ENCODE peak calls at places on chromosomes 5 and 9, in seven cellular contexts. One of them, this sample, is unnamed.
A peak's percentile ranks its signal among the peaks of the same experiment; 100 is the strongest.

GRCh38 chr9:131275332-131276106 is 791 bp downstream of the FAM78A start:
- DNase-seq in endothelial cell of umbilical vein: peak; percentile 59
- DNase-seq in IMR-90: no peak
- DNase-seq in PC-3: no peak
- DNase-seq in naive thymus-derived CD4-positive, alpha-beta T cell: no peak
- DNase-seq in aorta: no peak
- DNase-seq in ovary: no peak
- DNase-seq in this sample: no peak

GRCh38 chr5:131684051-131684450 is 49.0 kb upstream of the RAPGEF6 start:
- DNase-seq in endothelial cell of umbilical vein: no peak
- DNase-seq in IMR-90: peak; percentile 7
- DNase-seq in PC-3: no peak
- DNase-seq in naive thymus-derived CD4-positive, alpha-beta T cell: no peak
- DNase-seq in aorta: no peak
- DNase-seq in ovary: no peak
- DNase-seq in this sample: no peak

GRCh38 chr9:21711504-21711903 is 90.9 kb upstream of the MTAP start:
- DNase-seq in endothelial cell of umbilical vein: no peak
- DNase-seq in IMR-90: peak; percentile 54
- DNase-seq in PC-3: no peak
- DNase-seq in naive thymus-derived CD4-positive, alpha-beta T cell: no peak
- DNase-seq in aorta: no peak
- DNase-seq in ovary: no peak
- DNase-seq in this sample: no peak

GRCh38 chr5:168292783-168293696 is 1.6 kb downstream of the WWC1 start:
- DNase-seq in endothelial cell of umbilical vein: no peak
- DNase-seq in IMR-90: no peak
- DNase-seq in PC-3: no peak
- DNase-seq in naive thymus-derived CD4-positive, alpha-beta T cell: no peak
- DNase-seq in aorta: no peak
- DNase-seq in ovary: no peak
- DNase-seq in this sample: no peak

GRCh38 chr9:69548676-69549075 is 123.5 kb downstream of the APBA1 start:
- DNase-seq in endothelial cell of umbilical vein: no peak
- DNase-seq in IMR-90: no peak
- DNase-seq in PC-3: no peak
- DNase-seq in naive thymus-derived CD4-positive, alpha-beta T cell: no peak
- DNase-seq in aorta: no peak
- DNase-seq in ovary: no peak
- DNase-seq in this sample: no peak

GRCh38 chr5:39164529-39165402 is 54.6 kb downstream of the FYB1 start:
- DNase-seq in endothelial cell of umbilical vein: no peak
- DNase-seq in IMR-90: peak; percentile 19
- DNase-seq in PC-3: peak; percentile 78
- DNase-seq in naive thymus-derived CD4-positive, alpha-beta T cell: no peak
- DNase-seq in aorta: no peak
- DNase-seq in ovary: no peak
- DNase-seq in this sample: no peak

GRCh38 chr5:116442095-116442534 is 132.5 kb downstream of the SEMA6A start:
- DNase-seq in endothelial cell of umbilical vein: no peak
- DNase-seq in IMR-90: peak; percentile 7
- DNase-seq in PC-3: peak; percentile 80
- DNase-seq in naive thymus-derived CD4-positive, alpha-beta T cell: no peak
- DNase-seq in aorta: no peak
- DNase-seq in ovary: no peak
- DNase-seq in this sample: no peak

GRCh38 chr9:88436379-88436778 is 48.1 kb downstream of the SPIN1 start:
- DNase-seq in endothelial cell of umbilical vein: no peak
- DNase-seq in IMR-90: no peak
- DNase-seq in PC-3: no peak
- DNase-seq in naive thymus-derived CD4-positive, alpha-beta T cell: no peak
- DNase-seq in aorta: no peak
- DNase-seq in ovary: no peak
- DNase-seq in this sample: no peak

GRCh38 chr9:33049680-33050361 is 24.7 kb downstream of the DNAJA1 start:
- DNase-seq in endothelial cell of umbilical vein: no peak
- DNase-seq in IMR-90: no peak
- DNase-seq in PC-3: no peak
- DNase-seq in naive thymus-derived CD4-positive, alpha-beta T cell: no peak
- DNase-seq in aorta: no peak
- DNase-seq in ovary: no peak
- DNase-seq in this sample: no peak

GRCh38 chr5:91742504-91742903 is 359.4 kb upstream of the ARRDC3 start:
- DNase-seq in endothelial cell of umbilical vein: no peak
- DNase-seq in IMR-90: no peak
- DNase-seq in PC-3: no peak
- DNase-seq in naive thymus-derived CD4-positive, alpha-beta T cell: no peak
- DNase-seq in aorta: no peak
- DNase-seq in ovary: no peak
- DNase-seq in this sample: no peak

GRCh38 chr9:74775401-74775800 is 112.3 kb downstream of the TRPM6 start:
- DNase-seq in endothelial cell of umbilical vein: no peak
- DNase-seq in IMR-90: no peak
- DNase-seq in PC-3: no peak
- DNase-seq in naive thymus-derived CD4-positive, alpha-beta T cell: no peak
- DNase-seq in aorta: no peak
- DNase-seq in ovary: no peak
- DNase-seq in this sample: no peak
- H3K9me3 ChIP-seq in endothelial cell of umbilical vein: no peaks in the 10 kb centered on the region
- H3K9me3 ChIP-seq in IMR-90: no peaks in the 10 kb centered on the region
- H3K9me3 ChIP-seq in PC-3: no peaks in the 10 kb centered on the region
- H3K9me3 ChIP-seq in naive thymus-derived CD4-positive, alpha-beta T cell: no peaks in the 10 kb centered on the region
- H3K9me3 ChIP-seq in aorta: no peaks in the 10 kb centered on the region
- H3K9me3 ChIP-seq in ovary: no peaks in the 10 kb centered on the region
- H3K9me3 ChIP-seq in this sample: no peaks in the 10 kb centered on the region

DNA sequence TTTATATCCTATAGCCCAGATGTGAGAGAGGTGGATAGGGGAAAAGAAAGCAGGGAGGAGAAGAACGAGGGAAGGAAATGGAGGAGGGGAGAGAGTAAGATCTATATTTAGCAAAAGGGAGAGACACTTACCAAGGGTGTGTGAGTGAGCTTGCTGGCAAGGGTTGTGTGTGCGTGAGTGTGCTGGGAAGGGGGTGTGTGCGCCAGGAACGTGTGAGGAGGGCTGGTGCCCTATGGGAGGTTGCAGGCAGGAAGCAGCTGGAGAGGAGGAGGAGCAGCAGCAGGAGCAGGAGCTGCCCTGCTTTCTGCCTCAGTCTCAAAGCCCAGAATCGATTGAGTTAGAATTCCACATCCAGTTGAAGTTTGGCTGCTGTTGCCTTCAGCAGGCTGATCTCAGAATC is 148.3 kb upstream of the RUSC2 start:
- DNase-seq in endothelial cell of umbilical vein: peak; percentile 94
- DNase-seq in IMR-90: peak; percentile 85
- DNase-seq in PC-3: no peak
- DNase-seq in naive thymus-derived CD4-positive, alpha-beta T cell: no peak
- DNase-seq in aorta: peak; percentile 88
- DNase-seq in ovary: peak; percentile 51
- DNase-seq in this sample: peak; percentile 59
- H3K4me3 ChIP-seq in endothelial cell of umbilical vein: no peak overlapping the region
- H3K4me3 ChIP-seq in IMR-90: no peak overlapping the region
- H3K4me3 ChIP-seq in PC-3: no peak overlapping the region
- H3K4me3 ChIP-seq in naive thymus-derived CD4-positive, alpha-beta T cell: no peak overlapping the region
- H3K4me3 ChIP-seq in aorta: no peak overlapping the region
- H3K4me3 ChIP-seq in ovary: no peak overlapping the region
- H3K4me3 ChIP-seq in this sample: peak overlapping the region; percentile 34

DNA sequence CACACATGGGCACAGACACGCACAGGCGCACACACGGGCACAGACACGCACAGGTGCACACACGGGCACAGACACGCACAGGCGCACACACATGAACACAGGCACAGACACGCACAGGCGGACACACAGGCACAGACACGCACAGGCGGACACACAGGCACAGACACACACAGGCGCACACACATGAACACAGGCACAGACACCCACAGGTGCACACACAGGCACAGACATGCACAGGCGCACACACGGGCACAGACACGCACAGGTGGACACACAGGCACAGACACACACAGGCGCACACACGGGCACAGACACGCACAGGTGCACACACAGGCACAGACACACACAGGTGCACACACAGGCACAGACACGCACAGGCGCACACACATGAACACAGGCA is 312.8 kb upstream of the IRX1 start:
- DNase-seq in endothelial cell of umbilical vein: no peak
- DNase-seq in IMR-90: no peak
- DNase-seq in PC-3: no peak
- DNase-seq in naive thymus-derived CD4-positive, alpha-beta T cell: no peak
- DNase-seq in aorta: no peak
- DNase-seq in ovary: no peak
- DNase-seq in this sample: no peak
- H3K9me3 ChIP-seq in endothelial cell of umbilical vein: no peaks in the 10 kb centered on the region
- H3K9me3 ChIP-seq in IMR-90: peaks cover 50% of the 10 kb centered on the region
- H3K9me3 ChIP-seq in PC-3: no peaks in the 10 kb centered on the region
- H3K9me3 ChIP-seq in naive thymus-derived CD4-positive, alpha-beta T cell: no peaks in the 10 kb centered on the region
- H3K9me3 ChIP-seq in aorta: no peaks in the 10 kb centered on the region
- H3K9me3 ChIP-seq in ovary: no peaks in the 10 kb centered on the region
- H3K9me3 ChIP-seq in this sample: no peaks in the 10 kb centered on the region

DNA sequence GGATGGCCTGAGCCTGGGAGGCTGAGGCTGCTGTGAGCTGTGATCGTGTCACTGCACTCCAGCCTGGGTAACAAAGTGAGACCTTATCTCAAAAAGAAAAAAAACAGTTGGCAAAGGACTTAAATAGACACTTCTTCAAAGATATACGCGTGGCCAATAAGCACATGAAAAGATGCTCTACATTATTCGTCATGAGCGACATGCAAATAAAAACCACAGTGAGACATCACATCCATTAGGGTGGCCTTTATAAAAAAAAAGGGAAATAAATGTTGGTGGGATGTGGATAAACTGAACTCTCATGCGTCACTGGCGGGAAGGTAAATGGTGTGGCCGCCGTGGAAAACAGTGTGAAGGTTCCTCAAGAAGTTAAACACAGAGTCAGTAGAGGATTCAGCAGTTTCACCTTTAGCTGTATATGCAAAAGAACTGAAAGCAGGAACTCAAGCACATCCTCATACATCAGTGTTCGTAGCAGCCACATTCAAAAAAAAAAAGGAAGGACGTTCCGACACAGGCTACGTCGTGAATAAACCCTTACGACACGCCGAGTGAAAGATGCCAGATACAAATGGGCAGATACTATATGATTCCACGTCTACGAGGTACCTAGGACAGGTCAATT is 24.5 kb upstream of the NRARP start:
- DNase-seq in endothelial cell of umbilical vein: no peak
- DNase-seq in IMR-90: no peak
- DNase-seq in PC-3: no peak
- DNase-seq in naive thymus-derived CD4-positive, alpha-beta T cell: no peak
- DNase-seq in aorta: no peak
- DNase-seq in ovary: no peak
- DNase-seq in this sample: no peak
- H3K4me3 ChIP-seq in endothelial cell of umbilical vein: no peak overlapping the region
- H3K4me3 ChIP-seq in IMR-90: no peak overlapping the region
- H3K4me3 ChIP-seq in PC-3: no peak overlapping the region
- H3K4me3 ChIP-seq in naive thymus-derived CD4-positive, alpha-beta T cell: no peak overlapping the region
- H3K4me3 ChIP-seq in aorta: no peak overlapping the region
- H3K4me3 ChIP-seq in ovary: no peak overlapping the region
- H3K4me3 ChIP-seq in this sample: no peak overlapping the region

GRCh38 chr5:79872309-79872708 is 118.8 kb downstream of the MTX3 start:
- DNase-seq in endothelial cell of umbilical vein: no peak
- DNase-seq in IMR-90: no peak
- DNase-seq in PC-3: no peak
- DNase-seq in naive thymus-derived CD4-positive, alpha-beta T cell: no peak
- DNase-seq in aorta: no peak
- DNase-seq in ovary: no peak
- DNase-seq in this sample: no peak

GRCh38 chr5:79878131-79878630 is 112.9 kb downstream of the MTX3 start:
- DNase-seq in endothelial cell of umbilical vein: no peak
- DNase-seq in IMR-90: no peak
- DNase-seq in PC-3: no peak
- DNase-seq in naive thymus-derived CD4-positive, alpha-beta T cell: no peak
- DNase-seq in aorta: no peak
- DNase-seq in ovary: no peak
- DNase-seq in this sample: no peak

GRCh38 chr5:79876510-79876909 is 114.6 kb downstream of the MTX3 start:
- DNase-seq in endothelial cell of umbilical vein: no peak
- DNase-seq in IMR-90: peak; percentile 7
- DNase-seq in PC-3: no peak
- DNase-seq in naive thymus-derived CD4-positive, alpha-beta T cell: no peak
- DNase-seq in aorta: no peak
- DNase-seq in ovary: no peak
- DNase-seq in this sample: no peak

GRCh38 chr5:79873216-79873615 is 117.8 kb downstream of the MTX3 start:
- DNase-seq in endothelial cell of umbilical vein: no peak
- DNase-seq in IMR-90: no peak
- DNase-seq in PC-3: no peak
- DNase-seq in naive thymus-derived CD4-positive, alpha-beta T cell: no peak
- DNase-seq in aorta: no peak
- DNase-seq in ovary: no peak
- DNase-seq in this sample: no peak

GRCh38 chr5:79875230-79875629 is 115.8 kb downstream of the MTX3 start:
- DNase-seq in endothelial cell of umbilical vein: no peak
- DNase-seq in IMR-90: no peak
- DNase-seq in PC-3: no peak
- DNase-seq in naive thymus-derived CD4-positive, alpha-beta T cell: no peak
- DNase-seq in aorta: no peak
- DNase-seq in ovary: no peak
- DNase-seq in this sample: no peak
- H3K9me3 ChIP-seq in endothelial cell of umbilical vein: no peaks in the 10 kb centered on the region
- H3K9me3 ChIP-seq in IMR-90: no peaks in the 10 kb centered on the region
- H3K9me3 ChIP-seq in PC-3: no peaks in the 10 kb centered on the region
- H3K9me3 ChIP-seq in naive thymus-derived CD4-positive, alpha-beta T cell: no peaks in the 10 kb centered on the region
- H3K9me3 ChIP-seq in aorta: no peaks in the 10 kb centered on the region
- H3K9me3 ChIP-seq in ovary: no peaks in the 10 kb centered on the region
- H3K9me3 ChIP-seq in this sample: no peaks in the 10 kb centered on the region

DNA sequence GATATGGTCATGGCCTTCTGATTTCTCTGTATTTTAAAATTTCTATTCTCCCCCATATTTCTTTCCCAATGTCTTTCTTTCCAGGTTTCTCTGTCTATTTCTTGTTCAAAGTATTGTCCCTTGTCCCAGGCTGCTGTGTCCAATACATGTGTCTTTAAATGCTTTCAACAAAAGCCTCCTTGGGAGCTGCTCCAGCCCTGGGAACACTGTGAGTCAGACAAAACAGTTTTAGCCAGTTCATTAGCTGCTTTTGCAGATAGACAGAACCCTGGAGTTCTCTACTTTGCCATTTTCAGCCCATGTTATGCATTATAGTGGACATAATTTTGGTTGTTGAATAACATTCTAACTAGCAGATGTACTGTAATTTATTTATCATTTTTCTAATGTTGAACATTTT is 20.5 kb upstream of the JAK2 start:
- DNase-seq in endothelial cell of umbilical vein: no peak
- DNase-seq in IMR-90: no peak
- DNase-seq in PC-3: no peak
- DNase-seq in naive thymus-derived CD4-positive, alpha-beta T cell: no peak
- DNase-seq in aorta: no peak
- DNase-seq in ovary: no peak
- DNase-seq in this sample: no peak
- H3K4me3 ChIP-seq in endothelial cell of umbilical vein: no peak overlapping the region
- H3K4me3 ChIP-seq in IMR-90: no peak overlapping the region
- H3K4me3 ChIP-seq in PC-3: no peak overlapping the region
- H3K4me3 ChIP-seq in naive thymus-derived CD4-positive, alpha-beta T cell: no peak overlapping the region
- H3K4me3 ChIP-seq in aorta: no peak overlapping the region
- H3K4me3 ChIP-seq in ovary: no peak overlapping the region
- H3K4me3 ChIP-seq in this sample: no peak overlapping the region

GRCh38 chr9:17332129-17332528 is 197.3 kb downstream of the CNTLN start:
- DNase-seq in endothelial cell of umbilical vein: no peak
- DNase-seq in IMR-90: no peak
- DNase-seq in PC-3: no peak
- DNase-seq in naive thymus-derived CD4-positive, alpha-beta T cell: no peak
- DNase-seq in aorta: no peak
- DNase-seq in ovary: no peak
- DNase-seq in this sample: no peak
- H3K9me3 ChIP-seq in endothelial cell of umbilical vein: no peaks in the 10 kb centered on the region
- H3K9me3 ChIP-seq in IMR-90: no peaks in the 10 kb centered on the region
- H3K9me3 ChIP-seq in PC-3: no peaks in the 10 kb centered on the region
- H3K9me3 ChIP-seq in naive thymus-derived CD4-positive, alpha-beta T cell: no peaks in the 10 kb centered on the region
- H3K9me3 ChIP-seq in aorta: no peaks in the 10 kb centered on the region
- H3K9me3 ChIP-seq in ovary: no peaks in the 10 kb centered on the region
- H3K9me3 ChIP-seq in this sample: no peaks in the 10 kb centered on the region

GRCh38 chr5:95962475-95962773 is 773 bp upstream of the ELL2 start:
- DNase-seq in endothelial cell of umbilical vein: no peak
- DNase-seq in IMR-90: no peak
- DNase-seq in PC-3: no peak
- DNase-seq in naive thymus-derived CD4-positive, alpha-beta T cell: no peak
- DNase-seq in aorta: no peak
- DNase-seq in ovary: no peak
- DNase-seq in this sample: no peak
- H3K4me3 ChIP-seq in endothelial cell of umbilical vein: peak overlapping the region; percentile 94
- H3K4me3 ChIP-seq in IMR-90: peak overlapping the region; percentile 57
- H3K4me3 ChIP-seq in PC-3: peak overlapping the region; percentile 99
- H3K4me3 ChIP-seq in naive thymus-derived CD4-positive, alpha-beta T cell: peak overlapping the region; percentile 73
- H3K4me3 ChIP-seq in aorta: no peak overlapping the region
- H3K4me3 ChIP-seq in ovary: peak overlapping the region; percentile 61
- H3K4me3 ChIP-seq in this sample: peak overlapping the region; percentile 82